ENCODE peak calls at places on chromosomes 11 and 22, in six cellular contexts. W is hepatocyte, M is brain microvascular endothelial cell, Q is mucosa of descending colon, O is adipocyte, I is posterior cingulate gyrus. K is an unnamed sample.

GRCh38 chr11:66371627-66372415 is at the start of gene SLC29A2:
- DNase-seq in W (peak; percentile 95), M (no peak), Q (peak; percentile 91), O (peak; percentile 65), I (no peak), K (peak; percentile 100)

GRCh38 chr11:36391062-36391461 is 95.0 kb downstream of the PRR5L start:
- DNase-seq in W (no peak), M (no peak), Q (no peak), O (no peak), I (no peak), K (no peak)

GRCh38 chr22:42565956-42566355 is 12.2 kb downstream of the SERHL2 start:
- DNase-seq in W (no peak), M (no peak), Q (no peak), O (no peak), I (no peak), K (no peak)

GRCh38 chr22:48888466-48889208 is 939.0 kb downstream of the BRD1 start:
- DNase-seq in W (no peak), M (no peak), Q (no peak), O (no peak), I (peak; percentile 5), K (no peak)

GRCh38 chr11:126408496-126408895 is 53.0 kb downstream of the ST3GAL4 start:
- DNase-seq in W (no peak), M (no peak), Q (peak; percentile 28), O (no peak), I (no peak), K (no peak)

GRCh38 chr22:37416806-37417205 is 10.5 kb downstream of the ELFN2 start:
- DNase-seq in W (no peak), M (no peak), Q (no peak), O (no peak), I (peak; percentile 50), K (no peak)

GRCh38 chr11:126834573-126834972 is 166.0 kb downstream of the KIRREL3 start:
- DNase-seq in W (no peak), M (no peak), Q (no peak), O (no peak), I (peak; percentile 41), K (no peak)

GRCh38 chr11:57438345-57439280 is 11.7 kb upstream of the SLC43A3 start:
- DNase-seq in W (no peak), M (no peak), Q (no peak), O (no peak), I (no peak), K (no peak)

GRCh38 chr11:45673441-45673840 is 8.0 kb upstream of the CHST1 start:
- DNase-seq in W (no peak), M (no peak), Q (no peak), O (no peak), I (no peak), K (no peak)

GRCh38 chr22:35539910-35540599 is 576 bp upstream of the RASD2 start:
- DNase-seq in W (peak; percentile 79), M (no peak), Q (peak; percentile 86), O (peak; percentile 82), I (peak; percentile 51), K (peak; percentile 80)

GRCh38 chr11:57761301-57762234 is at the start of gene CTNND1:
- DNase-seq in W (peak; percentile 95), M (peak; percentile 96), Q (peak; percentile 84), O (peak; percentile 98), I (peak; percentile 74), K (peak; percentile 100)

GRCh38 chr22:19043111-19044085 is 78.8 kb downstream of the DGCR2 start:
- DNase-seq in W (no peak), M (no peak), Q (peak; percentile 11), O (peak; percentile 18), I (no peak), K (no peak)

GRCh38 chr22:38728899-38729796 is 23.4 kb downstream of the GTPBP1 start:
- DNase-seq in W (no peak), M (no peak), Q (peak; percentile 11), O (no peak), I (no peak), K (no peak)

GRCh38 chr11:96324912-96325311 is 18.1 kb downstream of the MAML2 start:
- DNase-seq in W (no peak), M (peak; percentile 77), Q (no peak), O (peak; percentile 74), I (no peak), K (no peak)

GRCh38 chr11:33660962-33661361 is 39.7 kb downstream of the C11orf91 start:
- DNase-seq in W (no peak), M (no peak), Q (no peak), O (no peak), I (no peak), K (no peak)